ENCODE peak calls at places on chromosomes 2 and 18, in eight cellular contexts. R, W, B, G, T, Z, N and H are unnamed samples.

GRCh38 chr2:45974762-45975408 is 322.3 kb upstream of the EPAS1 start:
- DNase-seq in R (peak), W (no peak), B (no peak), G (no peak), T (no peak), Z (no peak), N (no peak), H (no peak)

GRCh38 chr2:189437931-189438330 is 3.3 kb upstream of the WDR75 start:
- DNase-seq in R (no peak), W (no peak), B (no peak), G (no peak), T (no peak), Z (no peak), N (no peak), H (no peak)

GRCh38 chr2:102540882-102541281 is 67.9 kb downstream of the SLC9A4 start:
- DNase-seq in R (no peak), W (peak), B (no peak), G (no peak), T (no peak), Z (no peak), N (peak), H (no peak)

GRCh38 chr2:66717491-66717890 is 282.6 kb downstream of the MEIS1 start:
- DNase-seq in R (no peak), W (no peak), B (no peak), G (no peak), T (no peak), Z (no peak), N (no peak), H (no peak)

GRCh38 chr18:75264195-75264594 is 53.6 kb downstream of the TSHZ1 start:
- DNase-seq in R (no peak), W (no peak), B (no peak), G (no peak), T (no peak), Z (no peak), N (no peak), H (no peak)

GRCh38 chr2:70380621-70381020 is 78.8 kb upstream of the FAM136A start:
- DNase-seq in R (no peak), W (no peak), B (no peak), G (no peak), T (no peak), Z (no peak), N (no peak), H (no peak)

GRCh38 chr2:15170068-15170775 is 390.9 kb downstream of the NBAS start:
- DNase-seq in R (no peak), W (no peak), B (no peak), G (no peak), T (no peak), Z (no peak), N (no peak), H (no peak)

GRCh38 chr2:105635564-105635963 is 109.1 kb upstream of the NCK2 start:
- DNase-seq in R (no peak), W (no peak), B (no peak), G (no peak), T (no peak), Z (no peak), N (no peak), H (no peak)

GRCh38 chr2:129912066-129912820 is 67.2 kb upstream of the RAB6C start:
- DNase-seq in R (no peak), W (peak), B (no peak), G (no peak), T (no peak), Z (no peak), N (no peak), H (no peak)

GRCh38 chr18:45526120-45526841 is 89.0 kb upstream of the SLC14A2 start:
- DNase-seq in R (no peak), W (no peak), B (no peak), G (no peak), T (no peak), Z (no peak), N (no peak), H (no peak)

GRCh38 chr2:30253873-30254691 is 22.7 kb downstream of the LBH start:
- DNase-seq in R (no peak), W (no peak), B (no peak), G (no peak), T (no peak), Z (no peak), N (no peak), H (peak)

GRCh38 chr2:45323344-45323743 is 287.7 kb downstream of the SRBD1 start:
- DNase-seq in R (no peak), W (no peak), B (no peak), G (no peak), T (no peak), Z (no peak), N (no peak), H (no peak)

GRCh38 chr18:43159091-43159490 is 43.6 kb upstream of the RIT2 start:
- DNase-seq in R (no peak), W (no peak), B (no peak), G (no peak), T (no peak), Z (no peak), N (no peak), H (no peak)

GRCh38 chr2:65198737-65199136 is 28.9 kb upstream of the ACTR2 start:
- DNase-seq in R (no peak), W (no peak), B (no peak), G (no peak), T (no peak), Z (no peak), N (no peak), H (no peak)

GRCh38 chr2:119692310-119692709 is 13.3 kb downstream of the TMEM177 start:
- DNase-seq in R (no peak), W (no peak), B (no peak), G (peak), T (no peak), Z (no peak), N (no peak), H (no peak)

GRCh38 chr2:45011621-45012602 is 2.7 kb upstream of the SIX2 start:
- DNase-seq in R (no peak), W (no peak), B (no peak), G (no peak), T (no peak), Z (no peak), N (no peak), H (no peak)

GRCh38 chr2:27162151-27163121 is 13.6 kb downstream of the TCF23 start:
- DNase-seq in R (no peak), W (no peak), B (peak), G (no peak), T (no peak), Z (no peak), N (no peak), H (no peak)

GRCh38 chr2:19607400-19607799 is 249.0 kb upstream of the OSR1 start:
- DNase-seq in R (no peak), W (no peak), B (no peak), G (no peak), T (no peak), Z (no peak), N (no peak), H (no peak)

GRCh38 chr18:45802814-45803492 is 22.5 kb upstream of the SIGLEC15 start:
- DNase-seq in R (no peak), W (no peak), B (no peak), G (no peak), T (no peak), Z (no peak), N (no peak), H (no peak)

GRCh38 chr2:98936917-98937351 is 909 bp upstream of the CRACDL start:
- DNase-seq in R (no peak), W (no peak), B (no peak), G (no peak), T (no peak), Z (no peak), N (no peak), H (no peak)

GRCh38 chr18:69784840-69785239 is 162.8 kb downstream of the CD226 start:
- DNase-seq in R (no peak), W (no peak), B (no peak), G (no peak), T (no peak), Z (no peak), N (no peak), H (no peak)
- TF ChIP-seq POLR2AphosphoS5 in R (no peak), W (no peak), B (no peak), G (no peak), T (no peak), Z (no peak), N (no peak), H (no peak)

DNA sequence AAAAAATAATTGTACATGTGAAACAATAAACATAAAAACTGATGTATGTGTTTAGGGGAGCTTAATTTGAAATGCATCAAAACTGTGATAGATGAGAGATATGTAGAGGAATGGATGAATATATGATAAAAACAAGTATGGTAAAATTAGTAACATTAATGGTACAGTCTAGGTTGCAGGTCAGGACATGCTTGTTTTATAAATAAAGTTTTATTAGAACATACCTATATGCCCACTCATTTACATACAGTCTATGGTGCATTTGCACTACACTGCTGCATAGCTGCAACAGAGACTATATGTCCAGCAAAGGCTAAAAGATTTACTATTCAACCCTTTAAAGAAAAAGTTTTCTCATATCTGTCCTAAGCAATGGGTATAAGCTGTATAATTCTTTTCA is 236.6 kb upstream of the CCDC68 start:
- DNase-seq in R (no peak), W (no peak), B (no peak), G (no peak), T (no peak), Z (no peak), N (no peak), H (no peak)
- TF ChIP-seq EP300 in R (no peak), W (no peak), B (no peak), G (no peak), T (no peak), Z (no peak), N (no peak), H (no peak)

GRCh38 chr2:197453914-197454398 is 604 bp downstream of the COQ10B start:
- DNase-seq in R (peak), W (peak), B (peak), G (peak), T (peak), Z (peak), N (peak), H (no peak)
- TF ChIP-seq POLR2AphosphoS5 in R (peak), W (peak), B (peak), G (no peak), T (no peak), Z (no peak), N (peak), H (no peak)

DNA sequence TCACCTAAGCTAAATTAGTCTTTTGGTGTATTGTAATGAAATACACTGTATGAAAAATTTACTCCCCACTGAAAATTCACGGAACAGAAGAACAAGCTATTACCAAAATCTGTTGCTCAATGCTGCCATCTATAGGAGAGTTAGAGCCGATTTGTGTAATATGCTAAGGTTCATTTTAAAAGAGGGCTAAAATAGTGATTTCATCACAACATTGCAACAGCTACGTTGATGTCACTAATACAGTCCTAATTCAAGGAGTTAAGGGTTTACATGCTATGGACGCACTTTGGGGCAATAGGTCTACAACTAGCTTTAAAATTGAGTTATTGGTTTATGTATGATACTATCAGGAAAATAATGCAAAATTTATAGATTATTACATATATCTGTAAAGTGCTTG is 3.0 kb upstream of the IRS1 start:
- DNase-seq in R (no peak), W (no peak), B (peak), G (no peak), T (no peak), Z (no peak), N (no peak), H (no peak)
- TF ChIP-seq EP300 in R (no peak), W (no peak), B (peak), G (no peak), T (no peak), Z (no peak), N (no peak), H (no peak)